ENCODE peak calls at places on chromosomes 3 and 15, in six cellular contexts. W is SK-N-DZ; D is nucleus accumbens; T is naive thymus-derived CD4-positive, alpha-beta T cell; N is neuronal stem cell; X is HFF-Myc. B is an unnamed sample.

GRCh38 chr15:74392402-74392876 is 25.0 kb upstream of the CYP11A1 start:
- DNase-seq in D (peak), W (no peak), T (no peak), X (no peak), N (no peak), B (no peak)

GRCh38 chr15:42368096-42368495 is 8.8 kb downstream of the CAPN3 start:
- DNase-seq in T (no peak), N (no peak), X (no peak), D (no peak), W (no peak), B (no peak)

GRCh38 chr3:5188419-5189405 is 1.2 kb downstream of the EDEM1 start:
- DNase-seq in W (peak), X (no peak), T (peak), N (peak), D (no peak), B (peak)

GRCh38 chr3:101017048-101017447 is 23.8 kb upstream of the ABI3BP start:
- DNase-seq in X (no peak), N (no peak), D (no peak), W (no peak), T (no peak), B (peak)

GRCh38 chr3:70992131-70992530 is 591.4 kb downstream of the FOXP1 start:
- DNase-seq in X (no peak), D (no peak), T (no peak), N (no peak), W (no peak), B (no peak)

GRCh38 chr3:151003024-151003771 is 30.7 kb upstream of the CLRN1 start:
- DNase-seq in D (no peak), T (no peak), W (no peak), N (no peak), X (no peak), B (peak)

GRCh38 chr15:43463998-43464397 is 29.0 kb downstream of the TP53BP1 start:
- DNase-seq in D (no peak), W (no peak), T (no peak), X (no peak), N (no peak), B (no peak)

GRCh38 chr15:60844431-60845174 is 365.7 kb upstream of the ICE2 start:
- DNase-seq in X (no peak), D (no peak), N (no peak), T (peak), W (no peak), B (no peak)

GRCh38 chr3:66425032-66425431 is 75.8 kb downstream of the LRIG1 start:
- DNase-seq in W (no peak), T (no peak), X (no peak), D (peak), N (no peak), B (no peak)

GRCh38 chr15:82945326-82945725 is 7.2 kb downstream of the HOMER2 start:
- DNase-seq in W (no peak), D (no peak), T (no peak), N (no peak), X (no peak), B (no peak)

GRCh38 chr15:85941186-85941855 is 138.3 kb upstream of the AGBL1 start:
- DNase-seq in N (no peak), D (no peak), W (no peak), T (no peak), X (no peak), B (peak)

GRCh38 chr3:111859974-111860859 is 1.2 kb downstream of the PHLDB2 start:
- DNase-seq in D (peak), N (peak), X (peak), T (peak), W (peak), B (peak)

GRCh38 chr15:69307939-69308338 is 9.2 kb downstream of the PAQR5 start:
- DNase-seq in W (no peak), N (no peak), D (no peak), X (no peak), T (no peak), B (no peak)

GRCh38 chr3:87654184-87654583 is 377.8 kb upstream of the POU1F1 start:
- DNase-seq in W (no peak), D (no peak), X (no peak), N (no peak), T (no peak), B (no peak)

GRCh38 chr15:72237286-72238224 is 6.6 kb upstream of the PKM start:
- DNase-seq in W (no peak), T (peak), X (peak), N (no peak), D (peak), B (peak)

GRCh38 chr3:23055733-23056376 is 147.3 kb upstream of the UBE2E2 start:
- DNase-seq in W (no peak), T (peak), X (peak), N (no peak), D (no peak), B (peak)

GRCh38 chr3:41199866-41200668 is 762 bp downstream of the CTNNB1 start:
- DNase-seq in X (no peak), D (peak), T (no peak), W (peak), N (no peak), B (peak)

GRCh38 chr3:70526966-70527515 is 214.6 kb upstream of the MDFIC2 start:
- DNase-seq in W (no peak), D (no peak), X (peak), N (no peak), T (no peak), B (no peak)

GRCh38 chr3:14791343-14791945 is 27.3 kb upstream of the FGD5 start:
- DNase-seq in N (peak), T (peak), W (peak), X (no peak), D (peak), B (peak)

GRCh38 chr15:101478701-101479341 is 10.7 kb downstream of the PCSK6 start:
- DNase-seq in D (no peak), N (no peak), W (no peak), T (no peak), X (no peak), B (no peak)

GRCh38 chr15:75840659-75841058 is 2.6 kb upstream of the UBE2Q2 start:
- DNase-seq in X (peak), D (no peak), W (no peak), N (no peak), T (no peak), B (peak)

GRCh38 chr15:42456971-42457370 is 34.0 kb downstream of the ZNF106 start:
- DNase-seq in T (no peak), D (no peak), W (no peak), N (no peak), X (no peak), B (no peak)

GRCh38 chr15:98076021-98076816 is 115.7 kb downstream of the ARRDC4 start:
- DNase-seq in N (no peak), X (no peak), W (no peak), D (no peak), T (no peak), B (no peak)

GRCh38 chr15:73019733-73020132 is 32.5 kb upstream of the NEO1 start:
- DNase-seq in T (no peak), W (no peak), X (no peak), D (no peak), N (no peak), B (no peak)

GRCh38 chr3:52872245-52872644 is 25.1 kb downstream of the STIMATE start:
- DNase-seq in T (no peak), W (no peak), D (no peak), N (no peak), X (no peak), B (no peak)

GRCh38 chr3:159380891-159381290 is 579.0 kb downstream of the MFSD1 start:
- DNase-seq in T (no peak), N (no peak), X (no peak), D (no peak), W (no peak), B (no peak)

GRCh38 chr3:35946121-35946856 is 307.0 kb downstream of the ARPP21 start:
- DNase-seq in T (no peak), W (peak), N (peak), X (no peak), D (no peak), B (peak)

GRCh38 chr3:73622135-73622534 is 2.6 kb downstream of the PDZRN3 start:
- DNase-seq in W (peak), D (peak), T (no peak), X (no peak), N (no peak), B (no peak)

GRCh38 chr15:67784057-67784781 is 41.1 kb upstream of the SKOR1 start:
- DNase-seq in W (no peak), N (no peak), D (no peak), T (no peak), X (no peak), B (no peak)

GRCh38 chr15:77617507-77618285 is 15.0 kb downstream of the LINGO1 start:
- DNase-seq in X (no peak), N (no peak), W (no peak), D (no peak), T (no peak), B (no peak)

GRCh38 chr3:169264711-169265110 is 398.8 kb downstream of the MECOM start:
- DNase-seq in W (no peak), X (no peak), D (no peak), T (no peak), N (no peak), B (peak)

GRCh38 chr3:150278843-150279341 is 129.2 kb upstream of the TSC22D2 start:
- DNase-seq in T (no peak), W (no peak), D (no peak), X (no peak), N (no peak), B (no peak)

GRCh38 chr3:11007534-11007933 is 15.0 kb downstream of the SLC6A1 start:
- DNase-seq in T (no peak), N (no peak), W (peak), D (no peak), X (no peak), B (no peak)

GRCh38 chr3:14274537-14274936 is 95.9 kb downstream of the LSM3 start:
- DNase-seq in X (no peak), N (no peak), T (no peak), W (no peak), D (no peak), B (no peak)

B was measured in astrocyte of the spinal cord.